ENCODE peak calls at places on chromosomes 7 and 10, in four cellular contexts. Y is PC-9, K is pancreas, E is Caco-2. G is an unnamed sample.

GRCh38 chr7:29091722-29092121 is 54.6 kb downstream of the CPVL start:
- DNase-seq in Y (no peak), K (no peak), E (no peak), G (peak; percentile 32)

GRCh38 chr10:87503892-87504291 is 801 bp upstream of the MINPP1 start:
- DNase-seq in Y (no peak), K (no peak), E (no peak), G (peak; percentile 20)

GRCh38 chr10:9635691-9636090 is 1382.0 kb upstream of the CELF2 start:
- DNase-seq in Y (no peak), K (no peak), E (no peak), G (peak; percentile 33)

GRCh38 chr10:12445701-12446334 is 96.5 kb downstream of the CAMK1D start:
- DNase-seq in Y (no peak), K (no peak), E (no peak), G (no peak)

GRCh38 chr10:130810856-130811255 is 500.7 kb downstream of the TCERG1L start:
- DNase-seq in Y (no peak), K (no peak), E (no peak), G (no peak)

GRCh38 chr7:2821161-2821841 is 22.8 kb downstream of the GNA12 start:
- DNase-seq in Y (peak; percentile 86), K (no peak), E (no peak), G (peak; percentile 55)

GRCh38 chr7:157678503-157678902 is 341.7 kb downstream of the DNAJB6 start:
- DNase-seq in Y (no peak), K (no peak), E (no peak), G (no peak)

GRCh38 chr10:111119637-111120036 is 42.8 kb downstream of the ADRA2A start:
- DNase-seq in Y (no peak), K (no peak), E (no peak), G (no peak)

GRCh38 chr7:11236680-11237079 is 263.0 kb downstream of the PHF14 start:
- DNase-seq in Y (no peak), K (no peak), E (no peak), G (no peak)

GRCh38 chr10:119441921-119442757 is 100.4 kb downstream of the RGS10 start:
- DNase-seq in Y (no peak), K (no peak), E (no peak), G (no peak)

GRCh38 chr10:28254290-28254985 is 48.4 kb downstream of the MPP7 start:
- DNase-seq in Y (no peak), K (no peak), E (no peak), G (peak; percentile 48)

GRCh38 chr10:69736866-69737641 is 64.7 kb upstream of the COL13A1 start:
- DNase-seq in Y (no peak), K (no peak), E (no peak), G (no peak)

GRCh38 chr7:38584443-38585210 is 46.5 kb downstream of the AMPH start:
- DNase-seq in Y (no peak), K (no peak), E (no peak), G (peak; percentile 62)

GRCh38 chr7:98970031-98970615 is 91.8 kb downstream of the TRRAP start:
- DNase-seq in Y (no peak), K (no peak), E (no peak), G (no peak)

GRCh38 chr10:110226926-110227641 is 19.7 kb downstream of the MXI1 start:
- DNase-seq in Y (no peak), K (peak; percentile 89), E (peak; percentile 59), G (no peak)

GRCh38 chr10:95729323-95730055 is 26.5 kb upstream of the ENTPD1 start:
- DNase-seq in Y (no peak), K (no peak), E (no peak), G (no peak)

GRCh38 chr10:132310701-132311337 is 3.1 kb upstream of the STK32C start:
- DNase-seq in Y (no peak), K (peak; percentile 54), E (no peak), G (no peak)

GRCh38 chr7:12696001-12696400 is 8.6 kb downstream of the ARL4A start:
- DNase-seq in Y (no peak), K (no peak), E (no peak), G (no peak)

GRCh38 chr7:94258856-94259255 is 135.8 kb upstream of the COL1A2 start:
- DNase-seq in Y (no peak), K (no peak), E (no peak), G (no peak)

GRCh38 chr10:81981724-81982123 is 106.7 kb downstream of the NRG3 start:
- DNase-seq in Y (no peak), K (no peak), E (no peak), G (no peak)

GRCh38 chr10:70985824-70986336 is 97.5 kb upstream of the PCBD1 start:
- DNase-seq in Y (peak; percentile 49), K (no peak), E (peak; percentile 26), G (no peak)

GRCh38 chr10:7258948-7259523 is 151.8 kb downstream of the SFMBT2 start:
- DNase-seq in Y (no peak), K (no peak), E (no peak), G (no peak)

GRCh38 chr7:17299477-17299991 is 1.1 kb downstream of the AHR start:
- DNase-seq in Y (no peak), K (no peak), E (peak; percentile 12), G (peak; percentile 43)

GRCh38 chr7:102991540-102992214 is 78.9 kb downstream of the LRRC17 start:
- DNase-seq in Y (peak; percentile 89), K (no peak), E (no peak), G (peak; percentile 96)

GRCh38 chr7:47094462-47094861 is 487.4 kb downstream of the TNS3 start:
- DNase-seq in Y (no peak), K (no peak), E (no peak), G (no peak)

GRCh38 chr7:32204361-32205018 is 134.3 kb upstream of the PDE1C start:
- DNase-seq in Y (peak; percentile 58), K (no peak), E (peak; percentile 62), G (peak; percentile 47)

GRCh38 chr7:468681-469590 is 50.7 kb downstream of the PDGFA start:
- DNase-seq in Y (no peak), K (no peak), E (no peak), G (peak; percentile 29)

GRCh38 chr10:124142296-124142853 is 49.0 kb upstream of the CHST15 start:
- DNase-seq in Y (no peak), K (no peak), E (no peak), G (no peak)

GRCh38 chr7:69757990-69758430 is 159.7 kb downstream of the AUTS2 start:
- DNase-seq in Y (no peak), K (no peak), E (no peak), G (peak; percentile 8)

GRCh38 chr7:35718047-35718446 is 23.1 kb upstream of the HERPUD2 start:
- DNase-seq in Y (no peak), K (no peak), E (no peak), G (no peak)

GRCh38 chr7:134547738-134548054 is 1.2 kb upstream of the AKR1B15 start:
- DNase-seq in Y (peak; percentile 75), K (peak; percentile 80), E (no peak), G (peak; percentile 87)

GRCh38 chr7:78576196-78576595 is 777.6 kb downstream of the PHTF2 start:
- DNase-seq in Y (no peak), K (no peak), E (no peak), G (peak; percentile 3)

GRCh38 chr10:58570307-58570723 is 57.6 kb downstream of the BICC1 start:
- DNase-seq in Y (no peak), K (no peak), E (no peak), G (peak; percentile 90)

GRCh38 chr7:75687246-75688088 is 51.3 kb downstream of the HIP1 start:
- DNase-seq in Y (no peak), K (no peak), E (no peak), G (no peak)

GRCh38 chr10:113477451-113477850 is 75.4 kb upstream of the HABP2 start:
- DNase-seq in Y (no peak), K (no peak), E (no peak), G (no peak)

GRCh38 chr7:135712796-135713195 is 15.2 kb downstream of the SLC13A4 start:
- DNase-seq in Y (no peak), K (no peak), E (no peak), G (no peak)

GRCh38 chr7:46291601-46292150 is 370.6 kb upstream of the IGFBP3 start:
- DNase-seq in Y (peak; percentile 88), K (no peak), E (no peak), G (peak; percentile 83)

GRCh38 chr7:7351832-7352231 is 169.5 kb downstream of the C1GALT1 start:
- DNase-seq in Y (no peak), K (no peak), E (no peak), G (no peak)

GRCh38 chr10:77922551-77923179 is 3.9 kb downstream of the DLG5 start:
- DNase-seq in Y (peak; percentile 63), K (no peak), E (no peak), G (no peak)

GRCh38 chr10:77925410-77925794 is 1.2 kb downstream of the DLG5 start:
- DNase-seq in Y (no peak), K (no peak), E (peak; percentile 32), G (peak; percentile 73)

GRCh38 chr10:77927343-77928256 is 1.0 kb upstream of the DLG5 start:
- DNase-seq in Y (no peak), K (no peak), E (no peak), G (peak; percentile 51)

GRCh38 chr10:77926566-77927342 is at the start of gene DLG5:
- DNase-seq in Y (no peak), K (peak; percentile 86), E (peak; percentile 70), G (peak; percentile 61)

DNA sequence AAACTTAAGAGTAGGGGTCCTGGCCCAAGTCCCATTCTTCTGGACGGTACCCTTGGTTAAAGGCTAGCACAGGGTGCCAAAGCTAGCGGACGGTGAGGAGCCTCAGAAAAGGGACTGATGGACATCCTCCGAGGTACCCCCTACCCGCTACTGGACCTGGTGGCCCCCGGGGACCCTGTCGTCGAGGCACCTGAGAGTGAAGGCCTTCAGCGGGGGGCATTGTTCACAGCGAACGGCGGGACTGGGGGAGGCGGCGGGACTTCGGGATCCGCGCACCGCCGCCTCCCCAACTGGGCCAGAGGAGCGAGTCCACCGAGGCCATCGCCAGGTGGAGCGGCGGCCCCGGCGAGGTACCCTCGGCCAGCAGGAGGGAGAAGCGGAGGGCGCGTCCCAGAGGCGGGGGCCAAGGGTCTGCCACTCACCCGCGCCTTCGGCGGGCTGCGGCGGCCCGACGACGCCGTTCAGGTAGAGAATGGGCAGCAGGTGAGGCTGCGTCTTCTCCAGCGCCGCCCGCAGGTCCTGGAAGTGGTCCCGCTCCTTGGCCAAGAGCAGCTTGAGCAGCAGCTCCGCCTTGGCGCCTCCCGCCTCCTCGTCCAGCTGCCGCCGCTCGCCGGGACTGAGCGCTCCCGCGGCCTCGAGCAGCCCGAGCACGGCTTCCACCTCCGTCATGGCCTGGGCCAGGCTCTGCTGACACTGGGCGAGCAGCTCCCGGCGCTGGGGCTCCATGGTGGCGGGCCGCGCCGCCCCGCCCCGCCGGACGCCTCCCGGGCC is 575 bp downstream of the DLG5 start:
- DNase-seq in Y (peak; percentile 57), K (peak; percentile 91), E (peak; percentile 68), G (peak; percentile 17)
- H3K4me3 ChIP-seq in Y (peak overlapping the region; percentile 80), K (peak overlapping the region; percentile 77), E (peak overlapping the region; percentile 93), G (peak overlapping the region; percentile 81)

GRCh38 chr7:26073041-26073440 is 79.0 kb upstream of the NFE2L3 start:
- DNase-seq in Y (no peak), K (no peak), E (no peak), G (no peak)
- TF ChIP-seq CTCF in Y (no peak), K (no peak), E (no peak), G (no peak)

GRCh38 chr10:15201589-15202300 is 33.3 kb upstream of the NMT2 start:
- DNase-seq in Y (peak; percentile 38), K (no peak), E (no peak), G (no peak)
- H3K4me3 ChIP-seq in Y (no peak overlapping the region), K (no peak overlapping the region), E (no peak overlapping the region), G (no peak overlapping the region)

DNA sequence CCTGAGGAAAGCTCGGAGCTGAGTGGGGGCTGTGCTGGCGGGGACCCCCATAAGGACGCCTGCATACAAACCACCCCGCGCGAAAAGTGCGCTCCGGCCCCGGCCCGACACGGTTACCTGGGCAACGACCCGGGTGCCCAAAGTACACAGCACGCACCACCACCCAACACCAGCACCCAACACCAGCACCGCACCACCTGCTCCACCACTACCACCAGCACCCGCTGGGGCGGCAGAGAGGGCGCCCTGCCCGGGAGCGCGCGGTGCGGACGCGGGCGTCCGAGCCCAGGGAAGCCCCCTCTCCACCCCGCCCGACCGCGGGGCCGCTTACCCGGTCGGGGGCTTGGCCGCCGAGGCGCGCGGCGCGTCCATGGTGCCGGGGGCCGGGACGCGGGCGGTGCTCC is 345 bp downstream of the COBL start:
- DNase-seq in Y (peak; percentile 62), K (peak; percentile 87), E (peak; percentile 84), G (no peak)
- TF ChIP-seq CTCF in Y (no peak), K (no peak), E (peak; percentile 27), G (no peak)